ENCODE peak calls at places on chromosomes 6 and 20, in seven cellular contexts. One of them, this sample, is unnamed.

GRCh38 chr6:45587229-45588060 is 209.7 kb upstream of the SUPT3H start:
- DNase-seq in effector memory CD4-positive, alpha-beta T cell: no peak
- DNase-seq in mammary epithelial cell: peak
- DNase-seq in AG04450: no peak
- DNase-seq in SK-N-SH: no peak
- DNase-seq in tibial nerve: no peak
- DNase-seq in sigmoid colon: no peak
- DNase-seq in this sample: no peak

GRCh38 chr6:22664968-22665367 is 95.6 kb downstream of the HDGFL1 start:
- DNase-seq in effector memory CD4-positive, alpha-beta T cell: no peak
- DNase-seq in mammary epithelial cell: peak
- DNase-seq in AG04450: no peak
- DNase-seq in SK-N-SH: no peak
- DNase-seq in tibial nerve: no peak
- DNase-seq in sigmoid colon: no peak
- DNase-seq in this sample: no peak

GRCh38 chr6:162733489-162733888 is 5.7 kb downstream of the PACRG start:
- DNase-seq in effector memory CD4-positive, alpha-beta T cell: no peak
- DNase-seq in mammary epithelial cell: no peak
- DNase-seq in AG04450: no peak
- DNase-seq in SK-N-SH: no peak
- DNase-seq in tibial nerve: no peak
- DNase-seq in sigmoid colon: no peak
- DNase-seq in this sample: no peak

GRCh38 chr20:4150095-4150492 is 134.7 kb upstream of the RNF24 start:
- DNase-seq in effector memory CD4-positive, alpha-beta T cell: no peak
- DNase-seq in mammary epithelial cell: no peak
- DNase-seq in AG04450: no peak
- DNase-seq in SK-N-SH: no peak
- DNase-seq in tibial nerve: no peak
- DNase-seq in sigmoid colon: peak
- DNase-seq in this sample: no peak

GRCh38 chr6:161940519-161940918 is 666.7 kb upstream of the AGPAT4 start:
- DNase-seq in effector memory CD4-positive, alpha-beta T cell: no peak
- DNase-seq in mammary epithelial cell: no peak
- DNase-seq in AG04450: no peak
- DNase-seq in SK-N-SH: no peak
- DNase-seq in tibial nerve: no peak
- DNase-seq in sigmoid colon: no peak
- DNase-seq in this sample: no peak

GRCh38 chr20:38252292-38253288 is 7.9 kb downstream of the KIAA1755 start:
- DNase-seq in effector memory CD4-positive, alpha-beta T cell: no peak
- DNase-seq in mammary epithelial cell: no peak
- DNase-seq in AG04450: no peak
- DNase-seq in SK-N-SH: no peak
- DNase-seq in tibial nerve: peak
- DNase-seq in sigmoid colon: no peak
- DNase-seq in this sample: no peak

GRCh38 chr20:38261054-38261390 is 487 bp upstream of the KIAA1755 start:
- DNase-seq in effector memory CD4-positive, alpha-beta T cell: no peak
- DNase-seq in mammary epithelial cell: no peak
- DNase-seq in AG04450: no peak
- DNase-seq in SK-N-SH: no peak
- DNase-seq in tibial nerve: no peak
- DNase-seq in sigmoid colon: no peak
- DNase-seq in this sample: no peak

GRCh38 chr6:21230536-21230935 is 363.0 kb upstream of the SOX4 start:
- DNase-seq in effector memory CD4-positive, alpha-beta T cell: no peak
- DNase-seq in mammary epithelial cell: peak
- DNase-seq in AG04450: no peak
- DNase-seq in SK-N-SH: no peak
- DNase-seq in tibial nerve: no peak
- DNase-seq in sigmoid colon: no peak
- DNase-seq in this sample: no peak

GRCh38 chr6:39778581-39779270 is 13.4 kb upstream of the DAAM2 start:
- DNase-seq in effector memory CD4-positive, alpha-beta T cell: no peak
- DNase-seq in mammary epithelial cell: no peak
- DNase-seq in AG04450: no peak
- DNase-seq in SK-N-SH: peak
- DNase-seq in tibial nerve: no peak
- DNase-seq in sigmoid colon: no peak
- DNase-seq in this sample: no peak

GRCh38 chr20:51084598-51084997 is 61.7 kb upstream of the KCNG1 start:
- DNase-seq in effector memory CD4-positive, alpha-beta T cell: no peak
- DNase-seq in mammary epithelial cell: no peak
- DNase-seq in AG04450: no peak
- DNase-seq in SK-N-SH: no peak
- DNase-seq in tibial nerve: no peak
- DNase-seq in sigmoid colon: no peak
- DNase-seq in this sample: no peak

GRCh38 chr6:164859791-164860190 is 449.6 kb downstream of the C6orf118 start:
- DNase-seq in effector memory CD4-positive, alpha-beta T cell: no peak
- DNase-seq in mammary epithelial cell: no peak
- DNase-seq in AG04450: no peak
- DNase-seq in SK-N-SH: no peak
- DNase-seq in tibial nerve: no peak
- DNase-seq in sigmoid colon: no peak
- DNase-seq in this sample: no peak

GRCh38 chr6:77456531-77457248 is 6.6 kb downstream of the HTR1B start:
- DNase-seq in effector memory CD4-positive, alpha-beta T cell: no peak
- DNase-seq in mammary epithelial cell: peak
- DNase-seq in AG04450: peak
- DNase-seq in SK-N-SH: no peak
- DNase-seq in tibial nerve: no peak
- DNase-seq in sigmoid colon: no peak
- DNase-seq in this sample: no peak

GRCh38 chr20:22775671-22776139 is 191.3 kb upstream of the FOXA2 start:
- DNase-seq in effector memory CD4-positive, alpha-beta T cell: no peak
- DNase-seq in mammary epithelial cell: peak
- DNase-seq in AG04450: no peak
- DNase-seq in SK-N-SH: no peak
- DNase-seq in tibial nerve: no peak
- DNase-seq in sigmoid colon: no peak
- DNase-seq in this sample: no peak

GRCh38 chr6:24636681-24637080 is 9.3 kb downstream of the KIAA0319 start:
- DNase-seq in effector memory CD4-positive, alpha-beta T cell: no peak
- DNase-seq in mammary epithelial cell: no peak
- DNase-seq in AG04450: no peak
- DNase-seq in SK-N-SH: no peak
- DNase-seq in tibial nerve: no peak
- DNase-seq in sigmoid colon: no peak
- DNase-seq in this sample: no peak

GRCh38 chr6:126033696-126034095 is 47.4 kb downstream of the TRMT11 start:
- DNase-seq in effector memory CD4-positive, alpha-beta T cell: no peak
- DNase-seq in mammary epithelial cell: peak
- DNase-seq in AG04450: peak
- DNase-seq in SK-N-SH: peak
- DNase-seq in tibial nerve: peak
- DNase-seq in sigmoid colon: peak
- DNase-seq in this sample: no peak

GRCh38 chr20:11965602-11966001 is 47.9 kb downstream of the BTBD3 start:
- DNase-seq in effector memory CD4-positive, alpha-beta T cell: no peak
- DNase-seq in mammary epithelial cell: no peak
- DNase-seq in AG04450: no peak
- DNase-seq in SK-N-SH: no peak
- DNase-seq in tibial nerve: no peak
- DNase-seq in sigmoid colon: no peak
- DNase-seq in this sample: no peak

GRCh38 chr6:134422426-134423231 is 104.7 kb upstream of the SGK1 start:
- DNase-seq in effector memory CD4-positive, alpha-beta T cell: no peak
- DNase-seq in mammary epithelial cell: peak
- DNase-seq in AG04450: peak
- DNase-seq in SK-N-SH: no peak
- DNase-seq in tibial nerve: no peak
- DNase-seq in sigmoid colon: no peak
- DNase-seq in this sample: no peak

GRCh38 chr6:52507557-52508260 is 69.2 kb downstream of the TRAM2 start:
- DNase-seq in effector memory CD4-positive, alpha-beta T cell: no peak
- DNase-seq in mammary epithelial cell: peak
- DNase-seq in AG04450: no peak
- DNase-seq in SK-N-SH: no peak
- DNase-seq in tibial nerve: peak
- DNase-seq in sigmoid colon: no peak
- DNase-seq in this sample: peak

GRCh38 chr20:60177080-60177479 is 218.9 kb downstream of the CDH26 start:
- DNase-seq in effector memory CD4-positive, alpha-beta T cell: no peak
- DNase-seq in mammary epithelial cell: no peak
- DNase-seq in AG04450: no peak
- DNase-seq in SK-N-SH: no peak
- DNase-seq in tibial nerve: no peak
- DNase-seq in sigmoid colon: no peak
- DNase-seq in this sample: no peak

GRCh38 chr20:47574616-47575401 is 73.1 kb downstream of the NCOA3 start:
- DNase-seq in effector memory CD4-positive, alpha-beta T cell: no peak
- DNase-seq in mammary epithelial cell: no peak
- DNase-seq in AG04450: no peak
- DNase-seq in SK-N-SH: peak
- DNase-seq in tibial nerve: no peak
- DNase-seq in sigmoid colon: no peak
- DNase-seq in this sample: no peak

GRCh38 chr6:163634514-163635171 is 220.1 kb downstream of the QKI start:
- DNase-seq in effector memory CD4-positive, alpha-beta T cell: no peak
- DNase-seq in mammary epithelial cell: peak
- DNase-seq in AG04450: no peak
- DNase-seq in SK-N-SH: no peak
- DNase-seq in tibial nerve: no peak
- DNase-seq in sigmoid colon: no peak
- DNase-seq in this sample: no peak

GRCh38 chr6:104597541-104598050 is 262.1 kb downstream of the HACE1 start:
- DNase-seq in effector memory CD4-positive, alpha-beta T cell: no peak
- DNase-seq in mammary epithelial cell: no peak
- DNase-seq in AG04450: no peak
- DNase-seq in SK-N-SH: no peak
- DNase-seq in tibial nerve: no peak
- DNase-seq in sigmoid colon: no peak
- DNase-seq in this sample: no peak

GRCh38 chr6:65819152-65819551 is 112.1 kb upstream of the EYS start:
- DNase-seq in effector memory CD4-positive, alpha-beta T cell: no peak
- DNase-seq in mammary epithelial cell: no peak
- DNase-seq in AG04450: no peak
- DNase-seq in SK-N-SH: no peak
- DNase-seq in tibial nerve: no peak
- DNase-seq in sigmoid colon: no peak
- DNase-seq in this sample: no peak

GRCh38 chr6:42104807-42105713 is 37.4 kb downstream of the C6orf132 start:
- DNase-seq in effector memory CD4-positive, alpha-beta T cell: no peak
- DNase-seq in mammary epithelial cell: no peak
- DNase-seq in AG04450: no peak
- DNase-seq in SK-N-SH: no peak
- DNase-seq in tibial nerve: no peak
- DNase-seq in sigmoid colon: no peak
- DNase-seq in this sample: no peak

GRCh38 chr20:9506964-9507369 is 7.4 kb upstream of the LAMP5 start:
- DNase-seq in effector memory CD4-positive, alpha-beta T cell: no peak
- DNase-seq in mammary epithelial cell: no peak
- DNase-seq in AG04450: no peak
- DNase-seq in SK-N-SH: peak
- DNase-seq in tibial nerve: no peak
- DNase-seq in sigmoid colon: no peak
- DNase-seq in this sample: no peak

GRCh38 chr6:168060521-168060931 is 18.5 kb downstream of the FRMD1 start:
- DNase-seq in effector memory CD4-positive, alpha-beta T cell: no peak
- DNase-seq in mammary epithelial cell: peak
- DNase-seq in AG04450: peak
- DNase-seq in SK-N-SH: peak
- DNase-seq in tibial nerve: peak
- DNase-seq in sigmoid colon: no peak
- DNase-seq in this sample: peak

GRCh38 chr6:136873733-136874132 is 48.4 kb upstream of the SLC35D3 start:
- DNase-seq in effector memory CD4-positive, alpha-beta T cell: no peak
- DNase-seq in mammary epithelial cell: no peak
- DNase-seq in AG04450: no peak
- DNase-seq in SK-N-SH: no peak
- DNase-seq in tibial nerve: no peak
- DNase-seq in sigmoid colon: no peak
- DNase-seq in this sample: no peak

GRCh38 chr6:40822619-40823018 is 216.4 kb downstream of the UNC5CL start:
- DNase-seq in effector memory CD4-positive, alpha-beta T cell: no peak
- DNase-seq in mammary epithelial cell: no peak
- DNase-seq in AG04450: no peak
- DNase-seq in SK-N-SH: no peak
- DNase-seq in tibial nerve: no peak
- DNase-seq in sigmoid colon: no peak
- DNase-seq in this sample: no peak

GRCh38 chr6:168862346-168862980 is 391.2 kb downstream of the THBS2 start:
- DNase-seq in effector memory CD4-positive, alpha-beta T cell: no peak
- DNase-seq in mammary epithelial cell: no peak
- DNase-seq in AG04450: no peak
- DNase-seq in SK-N-SH: no peak
- DNase-seq in tibial nerve: no peak
- DNase-seq in sigmoid colon: no peak
- DNase-seq in this sample: no peak

GRCh38 chr6:98946266-98946817 is 1.4 kb downstream of the FBXL4 start:
- DNase-seq in effector memory CD4-positive, alpha-beta T cell: no peak
- DNase-seq in mammary epithelial cell: no peak
- DNase-seq in AG04450: no peak
- DNase-seq in SK-N-SH: no peak
- DNase-seq in tibial nerve: no peak
- DNase-seq in sigmoid colon: no peak
- DNase-seq in this sample: no peak
- H3K27ac ChIP-seq in effector memory CD4-positive, alpha-beta T cell: peak
- H3K27ac ChIP-seq in mammary epithelial cell: peak
- H3K27ac ChIP-seq in AG04450: no peak
- H3K27ac ChIP-seq in SK-N-SH: peak
- H3K27ac ChIP-seq in tibial nerve: peak
- H3K27ac ChIP-seq in sigmoid colon: no peak
- H3K27ac ChIP-seq in this sample: peak

DNA sequence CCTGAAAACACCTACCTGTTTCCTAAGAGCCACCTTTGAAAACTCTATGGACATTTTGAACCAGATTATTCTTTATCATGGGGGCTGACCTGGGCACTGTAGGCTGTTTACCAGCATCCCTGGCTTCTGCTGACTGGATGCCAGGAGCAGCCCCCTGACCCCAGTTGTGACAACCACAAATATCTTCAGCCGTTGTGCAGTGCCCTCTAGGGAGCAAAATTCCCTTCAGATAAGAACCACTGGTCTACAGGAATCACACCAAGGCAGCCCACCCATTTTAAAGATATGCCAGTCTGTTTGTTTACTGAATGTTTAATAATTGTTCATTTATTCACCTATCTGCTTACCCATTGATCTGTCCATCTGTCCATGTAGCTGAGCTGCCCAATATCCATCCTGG is 276.9 kb downstream of the NRN1 start:
- DNase-seq in effector memory CD4-positive, alpha-beta T cell: no peak
- DNase-seq in mammary epithelial cell: no peak
- DNase-seq in AG04450: no peak
- DNase-seq in SK-N-SH: no peak
- DNase-seq in tibial nerve: no peak
- DNase-seq in sigmoid colon: no peak
- DNase-seq in this sample: no peak
- H3K27ac ChIP-seq in effector memory CD4-positive, alpha-beta T cell: no peak
- H3K27ac ChIP-seq in mammary epithelial cell: no peak
- H3K27ac ChIP-seq in AG04450: no peak
- H3K27ac ChIP-seq in SK-N-SH: no peak
- H3K27ac ChIP-seq in tibial nerve: no peak
- H3K27ac ChIP-seq in sigmoid colon: no peak
- H3K27ac ChIP-seq in this sample: no peak

GRCh38 chr6:159959976-159960384 is 8.9 kb upstream of the IGF2R start:
- DNase-seq in effector memory CD4-positive, alpha-beta T cell: no peak
- DNase-seq in mammary epithelial cell: no peak
- DNase-seq in AG04450: no peak
- DNase-seq in SK-N-SH: no peak
- DNase-seq in tibial nerve: no peak
- DNase-seq in sigmoid colon: peak
- DNase-seq in this sample: no peak
- H3K27ac ChIP-seq in effector memory CD4-positive, alpha-beta T cell: no peak
- H3K27ac ChIP-seq in mammary epithelial cell: no peak
- H3K27ac ChIP-seq in AG04450: no peak
- H3K27ac ChIP-seq in SK-N-SH: no peak
- H3K27ac ChIP-seq in tibial nerve: no peak
- H3K27ac ChIP-seq in sigmoid colon: peak
- H3K27ac ChIP-seq in this sample: peak

GRCh38 chr6:26025047-26025893 is 62.0 kb upstream of the HFE start:
- DNase-seq in effector memory CD4-positive, alpha-beta T cell: no peak
- DNase-seq in mammary epithelial cell: peak
- DNase-seq in AG04450: no peak
- DNase-seq in SK-N-SH: no peak
- DNase-seq in tibial nerve: no peak
- DNase-seq in sigmoid colon: peak
- DNase-seq in this sample: no peak
- H3K27ac ChIP-seq in effector memory CD4-positive, alpha-beta T cell: peak
- H3K27ac ChIP-seq in mammary epithelial cell: peak
- H3K27ac ChIP-seq in AG04450: peak
- H3K27ac ChIP-seq in SK-N-SH: peak
- H3K27ac ChIP-seq in tibial nerve: peak
- H3K27ac ChIP-seq in sigmoid colon: peak
- H3K27ac ChIP-seq in this sample: peak

This sample was measured in right atrium auricular region.